ENCODE peak calls at places on chromosomes 5 and 9, in eight cellular contexts. K, W, C, I, M, L, A and Z are unnamed samples.

GRCh38 chr9:115649991-115650472 is 503.6 kb upstream of the PAPPA start:
- DNase-seq in K (no peak), W (no peak), C (no peak), I (no peak), M (peak; percentile 46), L (peak; percentile 99), A (no peak), Z (peak; percentile 23)

GRCh38 chr5:55104966-55105701 is 2.7 kb downstream of the GZMA start:
- DNase-seq in K (no peak), W (no peak), C (no peak), I (no peak), M (no peak), L (no peak), A (no peak), Z (no peak)

GRCh38 chr9:88502552-88503034 is 32.4 kb upstream of the NXNL2 start:
- DNase-seq in K (no peak), W (no peak), C (no peak), I (no peak), M (no peak), L (no peak), A (no peak), Z (no peak)

GRCh38 chr5:177496111-177497010 is 1.0 kb downstream of the PDLIM7 start:
- DNase-seq in K (peak; percentile 94), W (peak; percentile 54), C (no peak), I (no peak), M (peak; percentile 70), L (peak; percentile 92), A (peak; percentile 94), Z (no peak)

GRCh38 chr9:20848490-20848889 is 164.4 kb downstream of the FOCAD start:
- DNase-seq in K (no peak), W (no peak), C (no peak), I (no peak), M (no peak), L (peak; percentile 10), A (no peak), Z (no peak)

GRCh38 chr9:22395585-22396205 is 50.9 kb upstream of the DMRTA1 start:
- DNase-seq in K (peak; percentile 67), W (no peak), C (no peak), I (no peak), M (no peak), L (peak; percentile 3), A (no peak), Z (no peak)

GRCh38 chr9:70012569-70012968 is 31.1 kb upstream of the MAMDC2 start:
- DNase-seq in K (no peak), W (no peak), C (no peak), I (no peak), M (no peak), L (no peak), A (peak; percentile 47), Z (no peak)

GRCh38 chr5:180365829-180366228 is 12.7 kb upstream of the GFPT2 start:
- DNase-seq in K (no peak), W (no peak), C (no peak), I (no peak), M (no peak), L (no peak), A (no peak), Z (no peak)

GRCh38 chr5:14825977-14826376 is 45.6 kb downstream of the ANKH start:
- DNase-seq in K (no peak), W (no peak), C (no peak), I (no peak), M (no peak), L (no peak), A (no peak), Z (no peak)
- TF ChIP-seq CTCF in K (no peak), W (no peak), C (no peak), I (no peak), M (no peak), L (no peak), A (no peak), Z (no peak)

DNA sequence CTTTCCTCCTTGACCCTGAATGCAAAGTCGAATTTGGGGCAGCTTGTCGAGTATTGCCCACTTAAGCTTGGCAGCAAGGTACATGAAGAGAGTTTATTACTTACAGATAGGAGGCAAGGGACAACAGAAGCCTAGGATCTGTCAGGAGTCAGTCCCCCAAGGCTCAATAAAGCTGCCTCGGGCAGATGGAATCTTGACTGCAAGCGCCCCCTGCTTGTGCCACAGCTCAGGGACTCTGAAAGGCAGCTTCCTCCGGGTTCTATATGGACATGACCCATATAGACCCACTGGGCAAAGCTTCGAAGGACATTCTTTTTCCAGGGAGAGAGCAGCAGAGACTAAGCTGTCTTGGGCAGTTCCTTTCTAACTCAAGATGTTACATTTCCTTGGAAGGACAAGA is 971.5 kb downstream of the EFNA5 start:
- DNase-seq in K (no peak), W (no peak), C (no peak), I (no peak), M (no peak), L (no peak), A (peak; percentile 76), Z (no peak)
- TF ChIP-seq CTCF in K (no peak), W (no peak), C (no peak), I (no peak), M (no peak), L (no peak), A (peak; percentile 68), Z (peak; percentile 14)

DNA sequence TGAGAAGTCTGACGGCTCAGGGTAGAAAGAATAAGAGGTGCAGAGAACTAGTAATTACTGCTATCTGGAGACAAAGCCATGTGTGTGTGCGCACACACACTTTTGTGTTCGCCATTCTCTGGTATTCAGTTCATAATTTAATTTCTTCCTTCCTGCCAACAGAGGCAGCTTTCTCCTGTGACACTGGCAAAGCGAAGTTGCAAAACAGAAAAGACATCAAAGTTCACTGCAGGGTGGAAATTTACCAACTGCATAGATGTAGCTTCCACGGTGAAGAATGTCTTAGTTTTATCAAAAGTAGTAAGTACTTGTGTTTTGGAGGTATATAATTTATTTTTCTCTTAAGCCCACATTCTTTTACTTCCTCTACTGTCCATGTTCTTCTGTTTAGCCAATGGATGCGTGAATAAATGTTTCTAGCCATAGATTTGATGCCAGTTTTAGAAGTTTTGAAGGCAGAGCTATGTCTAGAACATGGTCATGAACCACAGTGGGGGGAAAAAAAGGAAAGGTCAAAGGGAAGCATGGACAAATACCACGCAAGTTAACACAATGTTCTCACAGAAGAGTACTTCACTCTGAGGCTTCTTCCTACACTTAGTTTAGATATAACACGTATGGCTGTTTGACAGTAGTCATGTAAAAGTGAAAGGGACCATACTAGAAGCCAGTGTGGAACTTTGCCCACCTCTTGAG is 536.5 kb upstream of the GRIA1 start:
- DNase-seq in K (no peak), W (no peak), C (no peak), I (no peak), M (no peak), L (no peak), A (no peak), Z (no peak)
- TF ChIP-seq CTCF in K (no peak), W (no peak), C (no peak), I (no peak), M (no peak), L (no peak), A (no peak), Z (no peak)

GRCh38 chr5:37838152-37838932 is 1.5 kb downstream of the GDNF start:
- DNase-seq in K (no peak), W (no peak), C (no peak), I (no peak), M (no peak), L (peak; percentile 32), A (peak; percentile 75), Z (no peak)
- TF ChIP-seq CTCF in K (no peak), W (no peak), C (no peak), I (no peak), M (no peak), L (peak; percentile 30), A (peak; percentile 42), Z (no peak)

DNA sequence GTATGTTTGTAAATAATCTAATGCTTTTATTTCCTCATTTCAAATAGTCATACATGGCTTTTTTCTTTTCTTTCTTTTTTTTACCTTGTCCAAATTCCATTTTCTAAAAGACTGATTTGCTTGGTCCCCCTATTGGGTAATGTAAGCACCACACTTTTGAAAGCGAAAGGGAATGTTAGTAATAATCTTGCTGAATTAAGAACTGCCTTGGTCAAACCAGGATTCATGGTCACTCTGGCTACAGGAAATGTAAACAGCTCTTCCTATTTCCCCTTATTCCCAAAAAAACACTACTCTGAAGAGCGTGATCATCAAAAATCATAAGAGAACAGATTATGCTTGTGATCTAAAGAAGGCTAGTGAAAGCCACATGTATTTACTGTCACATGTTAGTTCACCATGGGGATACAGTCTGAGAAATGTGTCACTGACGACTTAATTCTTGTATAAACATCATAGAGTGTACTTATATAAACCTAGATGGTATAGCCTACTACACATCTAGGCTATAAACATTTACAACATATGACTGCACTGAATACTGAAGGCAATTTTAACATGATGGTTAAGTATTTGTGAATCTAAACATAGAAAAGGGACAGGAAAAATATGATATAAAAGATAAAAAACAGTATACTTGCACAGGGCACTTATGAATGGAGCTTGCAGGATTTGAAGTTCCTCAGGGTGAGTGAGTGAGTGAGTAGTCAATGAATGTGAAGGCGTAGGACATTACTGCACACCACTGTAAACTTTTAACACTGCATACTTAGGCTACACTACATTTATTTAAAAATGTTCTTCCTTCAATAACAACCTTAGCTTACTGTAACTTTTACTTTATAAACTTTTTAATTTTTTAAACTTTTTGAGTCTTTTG is 75.3 kb downstream of the HMGCR start:
- DNase-seq in K (no peak), W (no peak), C (no peak), I (no peak), M (no peak), L (no peak), A (no peak), Z (no peak)
- TF ChIP-seq CTCF in K (no peak), W (no peak), C (no peak), I (no peak), M (no peak), L (no peak), A (peak; percentile 52), Z (no peak)

GRCh38 chr9:37146372-37146771 is 26.0 kb downstream of the ZCCHC7 start:
- DNase-seq in K (no peak), W (no peak), C (no peak), I (no peak), M (no peak), L (no peak), A (no peak), Z (no peak)
- TF ChIP-seq CTCF in K (no peak), W (no peak), C (no peak), I (no peak), M (no peak), L (no peak), A (no peak), Z (no peak)

GRCh38 chr5:41558295-41558694 is 47.9 kb upstream of the PLCXD3 start:
- DNase-seq in K (no peak), W (no peak), C (no peak), I (no peak), M (no peak), L (no peak), A (no peak), Z (no peak)
- TF ChIP-seq CTCF in K (no peak), W (no peak), C (no peak), I (no peak), M (no peak), L (no peak), A (no peak), Z (no peak)

GRCh38 chr9:89869774-89870173 is 265.0 kb downstream of the GADD45G start:
- DNase-seq in K (no peak), W (no peak), C (no peak), I (no peak), M (no peak), L (no peak), A (no peak), Z (no peak)
- TF ChIP-seq CTCF in K (no peak), W (no peak), C (no peak), I (no peak), M (no peak), L (no peak), A (no peak), Z (no peak)